ENCODE peak calls at places on chromosomes 1 and 21, in four cellular contexts. B is prostate gland, F is sigmoid colon, V is stomach. T is an unnamed sample.

GRCh38 chr1:93620841-93621210 is 60.8 kb downstream of the BCAR3 start:
- DNase-seq in B (no peak), F (no peak), V (peak), T (no peak)

GRCh38 chr21:44438531-44439210 is 16.6 kb upstream of the LRRC3 start:
- DNase-seq in F (peak), V (peak), B (no peak), T (no peak)

GRCh38 chr1:219505886-219506285 is 107.0 kb downstream of the ZC3H11B start:
- DNase-seq in F (no peak), V (no peak), B (no peak), T (no peak)

GRCh38 chr1:112957133-112957812 is 1.3 kb upstream of the SLC16A1 start:
- DNase-seq in F (peak), V (no peak), B (no peak), T (no peak)

GRCh38 chr1:98398092-98398491 is 263.4 kb upstream of the SNX7 start:
- DNase-seq in V (no peak), F (no peak), B (no peak), T (no peak)

GRCh38 chr1:184818646-184819045 is 64.0 kb upstream of the EDEM3 start:
- DNase-seq in F (no peak), V (no peak), B (no peak), T (no peak)

GRCh38 chr1:200795151-200795550 is 56.5 kb downstream of the CAMSAP2 start:
- DNase-seq in V (no peak), F (no peak), B (no peak), T (no peak)

GRCh38 chr1:181013144-181013543 is 9.5 kb downstream of the STX6 start:
- DNase-seq in V (no peak), B (no peak), F (no peak), T (no peak)

GRCh38 chr1:1211541-1212511 is 2.1 kb downstream of the TNFRSF4 start:
- DNase-seq in B (no peak), F (no peak), V (no peak), T (no peak)

GRCh38 chr1:20725189-20726106 is 7.1 kb downstream of the SH2D5 start:
- DNase-seq in F (peak), V (no peak), B (no peak), T (no peak)

GRCh38 chr1:151710187-151710586 is 6.4 kb downstream of the CELF3 start:
- DNase-seq in F (no peak), B (no peak), V (no peak), T (no peak)

GRCh38 chr1:110003747-110004428 is 19.3 kb downstream of the AHCYL1 start:
- DNase-seq in B (peak), F (peak), V (peak), T (peak)

DNA sequence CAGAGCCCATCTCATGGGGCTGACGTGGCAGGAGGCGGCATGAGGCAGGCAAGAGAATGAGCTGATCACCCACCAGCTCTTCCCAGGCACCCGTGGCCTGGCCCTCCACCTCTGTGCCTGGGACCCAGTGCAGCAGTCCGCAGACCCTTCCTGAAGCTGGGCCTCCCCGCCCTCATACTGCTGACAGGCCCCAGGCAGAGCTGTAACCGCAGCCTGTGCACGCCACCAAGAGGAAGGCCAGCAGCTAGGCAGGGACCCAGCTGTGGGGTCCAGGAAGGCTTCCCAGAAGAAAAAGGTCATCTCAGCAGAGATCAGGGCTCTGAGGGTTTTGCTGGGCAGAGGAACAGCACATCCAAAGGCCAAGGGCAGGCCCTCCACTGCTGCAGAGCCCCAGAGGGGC is 9.8 kb upstream of the MTFR1L start:
- DNase-seq in V (no peak), F (no peak), B (no peak), T (no peak)
- TF ChIP-seq POLR2AphosphoS5 in V (no peak), F (no peak), B (no peak), T (no peak)

GRCh38 chr1:117405042-117405441 is 37.8 kb downstream of the MAN1A2 start:
- DNase-seq in B (no peak), V (no peak), F (no peak), T (no peak)
- TF ChIP-seq POLR2A in B (no peak), V (no peak), F (no peak), T (no peak)

DNA sequence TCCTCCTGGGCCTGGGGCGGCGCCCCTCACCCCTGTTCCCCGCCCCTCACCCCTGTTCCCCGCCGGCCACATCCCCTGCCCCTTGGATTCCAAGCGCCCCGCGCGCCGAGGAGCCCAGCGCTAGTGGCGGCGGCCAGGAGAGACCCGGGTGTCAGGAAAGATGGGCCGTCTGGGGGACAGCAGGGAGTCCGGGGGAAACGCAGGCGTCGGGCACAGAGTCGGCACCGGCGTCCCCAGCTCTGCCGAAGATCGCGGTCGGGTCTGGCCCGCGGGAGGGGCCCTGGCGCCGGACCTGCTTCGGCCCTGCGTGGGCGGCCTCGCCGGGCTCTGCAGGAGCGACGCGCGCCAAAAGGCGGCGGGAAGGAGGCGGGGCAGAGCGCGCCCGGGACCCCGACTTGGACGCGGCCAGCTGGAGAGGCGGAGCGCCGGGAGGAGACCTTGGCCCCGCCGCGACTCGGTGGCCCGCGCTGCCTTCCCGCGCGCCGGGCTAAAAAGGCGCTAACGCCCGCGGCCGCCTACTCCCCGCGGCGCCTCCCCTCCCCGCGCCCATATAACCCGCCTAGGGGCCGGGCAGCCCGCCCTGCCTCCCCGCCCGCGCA is at the start of gene TP73:
- DNase-seq in V (no peak), F (no peak), B (no peak), T (no peak)
- H3K4me3 ChIP-seq in V (peak), F (peak), B (peak), T (peak)

GRCh38 chr1:36206323-36206858 is 17.9 kb upstream of the THRAP3 start:
- DNase-seq in F (no peak), B (no peak), V (no peak), T (no peak)
- TF ChIP-seq POLR2AphosphoS5 in F (no peak), B (no peak), V (no peak), T (no peak)

T was measured in breast epithelium.